ENCODE peak calls at places on chromosomes 16 and 17, in six cellular contexts. N is amygdala; Y is HTR-8/SVneo; R is T follicular helper cell; S is Kasumi-1; H is activated CD4-positive, alpha-beta T cell treated with anti-CD3 and anti-CD28 coated beads, Interleukin-2, amount 10 ng/mL, durations not matched to agents 7 days and 5 days. Q is an unnamed sample.

GRCh38 chr17:19656336-19656735 is 7.8 kb downstream of the ALDH3A2 start:
- DNase-seq in S (no peak), H (no peak), Y (no peak), N (no peak), R (no peak), Q (no peak)

GRCh38 chr17:79005063-79005861 is 4.3 kb downstream of the CANT1 start:
- DNase-seq in N (no peak), S (no peak), R (no peak), H (peak), Y (no peak), Q (no peak)

GRCh38 chr16:17266606-17267313 is 204.0 kb downstream of the XYLT1 start:
- DNase-seq in R (no peak), S (no peak), N (peak), H (no peak), Y (no peak), Q (no peak)

GRCh38 chr17:6674586-6674985 is 23.0 kb downstream of the C17orf100 start:
- DNase-seq in R (no peak), Y (no peak), S (no peak), N (no peak), H (no peak), Q (no peak)

GRCh38 chr16:3065742-3066439 is 451 bp downstream of the IL32 start:
- DNase-seq in H (no peak), Y (no peak), R (no peak), S (no peak), N (no peak), Q (no peak)

GRCh38 chr17:40122944-40123810 is 1.4 kb downstream of the MSL1 start:
- DNase-seq in N (peak), R (no peak), H (peak), S (peak), Y (no peak), Q (peak)

GRCh38 chr17:61208301-61209098 is 191.1 kb upstream of the TBX2 start:
- DNase-seq in R (no peak), N (no peak), S (no peak), H (no peak), Y (no peak), Q (no peak)

GRCh38 chr17:4008082-4008435 is 43.8 kb upstream of the ATP2A3 start:
- DNase-seq in H (no peak), R (no peak), N (no peak), Y (no peak), S (peak), Q (no peak)

GRCh38 chr17:54256530-54256929 is 433.8 kb downstream of the KIF2B start:
- DNase-seq in H (no peak), R (no peak), S (no peak), Y (no peak), N (no peak), Q (no peak)

GRCh38 chr17:28760987-28761562 is 17.3 kb downstream of the TRAF4 start:
- DNase-seq in H (no peak), N (peak), R (no peak), S (peak), Y (no peak), Q (peak)

GRCh38 chr16:49901711-49902110 is 45.8 kb upstream of the ZNF423 start:
- DNase-seq in R (no peak), Y (no peak), N (no peak), S (no peak), H (no peak), Q (no peak)

GRCh38 chr16:57028086-57028485 is 38.7 kb downstream of the NLRC5 start:
- DNase-seq in R (no peak), S (no peak), N (no peak), Y (no peak), H (no peak), Q (no peak)

GRCh38 chr17:59287887-59288286 is 43.6 kb upstream of the YPEL2 start:
- DNase-seq in S (no peak), N (no peak), Y (no peak), H (no peak), R (no peak), Q (no peak)

GRCh38 chr17:20310481-20310880 is 156.9 kb downstream of the LGALS9B start:
- DNase-seq in R (no peak), N (no peak), H (no peak), S (no peak), Y (no peak), Q (no peak)

GRCh38 chr16:3754304-3754703 is 37.0 kb upstream of the TRAP1 start:
- DNase-seq in H (no peak), Y (no peak), N (no peak), S (no peak), R (no peak), Q (no peak)

GRCh38 chr17:20267459-20267842 is 199.9 kb downstream of the LGALS9B start:
- DNase-seq in N (no peak), H (no peak), Y (no peak), S (no peak), R (peak), Q (no peak)

GRCh38 chr17:82419471-82419995 is 1.1 kb upstream of the OGFOD3 start:
- DNase-seq in R (no peak), Y (no peak), S (peak), H (no peak), N (no peak), Q (no peak)

GRCh38 chr17:68861602-68862001 is 93.6 kb downstream of the ABCA8 start:
- DNase-seq in Y (no peak), H (no peak), S (no peak), R (no peak), N (no peak), Q (no peak)

GRCh38 chr17:60901806-60902205 is 224.2 kb downstream of the BCAS3 start:
- DNase-seq in N (no peak), H (no peak), R (no peak), Y (peak), S (no peak), Q (no peak)

GRCh38 chr17:12665263-12666210 is at the start of gene MYOCD:
- DNase-seq in N (no peak), R (no peak), Y (peak), S (no peak), H (no peak), Q (no peak)

GRCh38 chr16:79250457-79251098 is 350.0 kb downstream of the MAF start:
- DNase-seq in S (no peak), R (no peak), H (no peak), N (no peak), Y (no peak), Q (no peak)

GRCh38 chr17:33778505-33779398 is 476.3 kb upstream of the CCL2 start:
- DNase-seq in N (peak), H (peak), R (no peak), Y (peak), S (peak), Q (no peak)

GRCh38 chr17:51435641-51436091 is 175.3 kb downstream of the UTP18 start:
- DNase-seq in Y (peak), R (no peak), S (no peak), H (peak), N (peak), Q (no peak)

GRCh38 chr17:27378482-27379200 is 77.6 kb upstream of the KSR1 start:
- DNase-seq in R (no peak), N (no peak), Y (no peak), S (no peak), H (no peak), Q (no peak)